ENCODE peak calls at places on chromosomes 7 and 10, in ten cellular contexts. E, S, M, F, W, Z, Q, A, Y and D are unnamed samples.

GRCh38 chr7:587769-588168 is 68.1 kb upstream of the PDGFA start:
- DNase-seq in A (no peak), M (no peak), Z (no peak), E (no peak), S (no peak), Q (no peak), W (no peak), F (no peak), Y (no peak), D (peak)

GRCh38 chr7:151927011-151927410 is 29.2 kb upstream of the GALNTL5 start:
- DNase-seq in W (no peak), M (no peak), Q (no peak), E (no peak), S (no peak), A (no peak), F (no peak), Z (no peak), Y (no peak), D (no peak)

GRCh38 chr7:104848386-104848990 is 165.5 kb upstream of the KMT2E start:
- DNase-seq in W (peak), F (peak), E (peak), M (peak), Y (peak), Q (peak), A (peak), Z (peak), S (no peak), D (peak)

GRCh38 chr10:63273575-63273974 is 140.4 kb downstream of the NRBF2 start:
- DNase-seq in W (no peak), F (no peak), E (no peak), Y (no peak), A (no peak), Z (peak), Q (no peak), M (no peak), S (no peak), D (peak)

GRCh38 chr7:115232041-115232440 is 310.1 kb downstream of the MDFIC start:
- DNase-seq in S (no peak), M (no peak), Z (no peak), E (no peak), F (no peak), W (no peak), Q (no peak), Y (no peak), A (no peak), D (no peak)

GRCh38 chr10:123042708-123043408 is 34.1 kb downstream of the ACADSB start:
- DNase-seq in Z (no peak), W (no peak), Q (no peak), S (no peak), F (no peak), E (no peak), M (no peak), Y (no peak), A (no peak), D (no peak)

GRCh38 chr10:112510384-112510783 is 63.4 kb downstream of the VTI1A start:
- DNase-seq in A (no peak), S (no peak), Q (no peak), M (no peak), W (no peak), Y (no peak), E (no peak), F (no peak), Z (no peak), D (no peak)

GRCh38 chr10:127343831-127344230 is 147.4 kb upstream of the INSYN2A start:
- DNase-seq in Y (no peak), F (no peak), Q (no peak), A (no peak), W (no peak), S (no peak), Z (no peak), E (no peak), M (no peak), D (no peak)

GRCh38 chr10:133275683-133276092 is 980 bp downstream of the ADAM8 start:
- DNase-seq in M (no peak), S (no peak), Z (peak), W (no peak), Q (peak), Y (no peak), A (no peak), E (no peak), F (peak), D (no peak)

GRCh38 chr7:106568680-106569499 is 92.1 kb downstream of the CCDC71L start:
- DNase-seq in S (no peak), Q (no peak), E (no peak), A (no peak), M (no peak), Z (peak), W (peak), F (no peak), Y (no peak), D (peak)